ENCODE peak calls at places on chromosomes 11 and 22, in nine cellular contexts. One of them, this sample, is unnamed. For H3K4me1, the result is how much of the 10 kb centered on the place peaks cover.

GRCh38 chr11:78363018-78363619 is 54.5 kb downstream of the GAB2 start:
- DNase-seq in Panc1: no peak
- DNase-seq in CD4-positive, alpha-beta memory T cell: no peak
- DNase-seq in hepatocyte: no peak
- DNase-seq in lower lobe of right lung: no peak
- DNase-seq in aorta: no peak
- DNase-seq in suprapubic skin: no peak
- DNase-seq in GM23248: no peak
- DNase-seq in upper lobe of left lung: no peak
- DNase-seq in this sample: no peak

GRCh38 chr11:15779518-15779917 is 576.8 kb downstream of the SOX6 start:
- DNase-seq in suprapubic skin: no peak
- DNase-seq in upper lobe of left lung: no peak
- DNase-seq in CD4-positive, alpha-beta memory T cell: no peak
- DNase-seq in Panc1: no peak
- DNase-seq in lower lobe of right lung: no peak
- DNase-seq in hepatocyte: no peak
- DNase-seq in aorta: no peak
- DNase-seq in GM23248: no peak
- DNase-seq in this sample: no peak

GRCh38 chr11:46541593-46542371 is 52.0 kb downstream of the AMBRA1 start:
- DNase-seq in aorta: no peak
- DNase-seq in Panc1: no peak
- DNase-seq in upper lobe of left lung: peak
- DNase-seq in CD4-positive, alpha-beta memory T cell: no peak
- DNase-seq in hepatocyte: no peak
- DNase-seq in suprapubic skin: no peak
- DNase-seq in lower lobe of right lung: peak
- DNase-seq in GM23248: no peak
- DNase-seq in this sample: peak

GRCh38 chr11:59281177-59281576 is 68.5 kb upstream of the MPEG1 start:
- DNase-seq in lower lobe of right lung: no peak
- DNase-seq in CD4-positive, alpha-beta memory T cell: no peak
- DNase-seq in suprapubic skin: no peak
- DNase-seq in Panc1: no peak
- DNase-seq in GM23248: no peak
- DNase-seq in upper lobe of left lung: no peak
- DNase-seq in hepatocyte: no peak
- DNase-seq in aorta: no peak
- DNase-seq in this sample: no peak

GRCh38 chr22:19289475-19290161 is 1.9 kb downstream of the CLTCL1 start:
- DNase-seq in GM23248: peak
- DNase-seq in upper lobe of left lung: no peak
- DNase-seq in CD4-positive, alpha-beta memory T cell: peak
- DNase-seq in aorta: no peak
- DNase-seq in lower lobe of right lung: no peak
- DNase-seq in suprapubic skin: no peak
- DNase-seq in hepatocyte: peak
- DNase-seq in Panc1: no peak
- DNase-seq in this sample: no peak

GRCh38 chr22:48357196-48357595 is 1470.5 kb downstream of the BRD1 start:
- DNase-seq in lower lobe of right lung: no peak
- DNase-seq in GM23248: no peak
- DNase-seq in upper lobe of left lung: no peak
- DNase-seq in CD4-positive, alpha-beta memory T cell: no peak
- DNase-seq in aorta: peak
- DNase-seq in Panc1: no peak
- DNase-seq in hepatocyte: no peak
- DNase-seq in suprapubic skin: no peak
- DNase-seq in this sample: no peak

GRCh38 chr22:33274214-33274828 is 216.1 kb upstream of the SYN3 start:
- DNase-seq in Panc1: peak
- DNase-seq in GM23248: peak
- DNase-seq in suprapubic skin: no peak
- DNase-seq in lower lobe of right lung: no peak
- DNase-seq in aorta: no peak
- DNase-seq in hepatocyte: no peak
- DNase-seq in upper lobe of left lung: no peak
- DNase-seq in CD4-positive, alpha-beta memory T cell: no peak
- DNase-seq in this sample: no peak

GRCh38 chr11:44950625-44951472 is at the start of gene TP53I11:
- DNase-seq in GM23248: peak
- DNase-seq in aorta: peak
- DNase-seq in Panc1: no peak
- DNase-seq in lower lobe of right lung: peak
- DNase-seq in suprapubic skin: peak
- DNase-seq in hepatocyte: peak
- DNase-seq in CD4-positive, alpha-beta memory T cell: peak
- DNase-seq in upper lobe of left lung: peak
- DNase-seq in this sample: peak

GRCh38 chr22:46063861-46064235 is 86.5 kb upstream of the PPARA start:
- DNase-seq in hepatocyte: no peak
- DNase-seq in suprapubic skin: peak
- DNase-seq in upper lobe of left lung: no peak
- DNase-seq in Panc1: no peak
- DNase-seq in GM23248: peak
- DNase-seq in CD4-positive, alpha-beta memory T cell: no peak
- DNase-seq in aorta: no peak
- DNase-seq in lower lobe of right lung: no peak
- DNase-seq in this sample: no peak

GRCh38 chr11:113151502-113151901 is 162.9 kb upstream of the TTC12 start:
- DNase-seq in CD4-positive, alpha-beta memory T cell: no peak
- DNase-seq in GM23248: no peak
- DNase-seq in Panc1: no peak
- DNase-seq in lower lobe of right lung: no peak
- DNase-seq in hepatocyte: peak
- DNase-seq in upper lobe of left lung: no peak
- DNase-seq in aorta: no peak
- DNase-seq in suprapubic skin: no peak
- DNase-seq in this sample: no peak

GRCh38 chr22:30267382-30268302 is 991 bp upstream of the OSM start:
- DNase-seq in suprapubic skin: no peak
- DNase-seq in CD4-positive, alpha-beta memory T cell: peak
- DNase-seq in aorta: no peak
- DNase-seq in hepatocyte: no peak
- DNase-seq in GM23248: no peak
- DNase-seq in Panc1: no peak
- DNase-seq in lower lobe of right lung: peak
- DNase-seq in upper lobe of left lung: no peak
- DNase-seq in this sample: no peak

GRCh38 chr22:22032099-22032905 is 49.7 kb upstream of the TOP3B start:
- DNase-seq in lower lobe of right lung: no peak
- DNase-seq in CD4-positive, alpha-beta memory T cell: no peak
- DNase-seq in GM23248: no peak
- DNase-seq in suprapubic skin: no peak
- DNase-seq in upper lobe of left lung: no peak
- DNase-seq in hepatocyte: no peak
- DNase-seq in Panc1: no peak
- DNase-seq in aorta: no peak
- DNase-seq in this sample: no peak

GRCh38 chr11:120034881-120035620 is 102.9 kb downstream of the TRIM29 start:
- DNase-seq in Panc1: no peak
- DNase-seq in CD4-positive, alpha-beta memory T cell: no peak
- DNase-seq in upper lobe of left lung: no peak
- DNase-seq in suprapubic skin: no peak
- DNase-seq in GM23248: no peak
- DNase-seq in aorta: no peak
- DNase-seq in hepatocyte: no peak
- DNase-seq in lower lobe of right lung: no peak
- DNase-seq in this sample: no peak

GRCh38 chr11:92224394-92225205 is at the start of gene FAT3:
- DNase-seq in aorta: peak
- DNase-seq in suprapubic skin: no peak
- DNase-seq in Panc1: no peak
- DNase-seq in hepatocyte: peak
- DNase-seq in CD4-positive, alpha-beta memory T cell: no peak
- DNase-seq in upper lobe of left lung: peak
- DNase-seq in lower lobe of right lung: peak
- DNase-seq in GM23248: peak
- DNase-seq in this sample: peak

GRCh38 chr11:6405039-6405667 is 13.7 kb downstream of the APBB1 start:
- DNase-seq in CD4-positive, alpha-beta memory T cell: no peak
- DNase-seq in suprapubic skin: no peak
- DNase-seq in Panc1: no peak
- DNase-seq in aorta: no peak
- DNase-seq in lower lobe of right lung: peak
- DNase-seq in GM23248: no peak
- DNase-seq in hepatocyte: peak
- DNase-seq in upper lobe of left lung: peak
- DNase-seq in this sample: no peak

DNA sequence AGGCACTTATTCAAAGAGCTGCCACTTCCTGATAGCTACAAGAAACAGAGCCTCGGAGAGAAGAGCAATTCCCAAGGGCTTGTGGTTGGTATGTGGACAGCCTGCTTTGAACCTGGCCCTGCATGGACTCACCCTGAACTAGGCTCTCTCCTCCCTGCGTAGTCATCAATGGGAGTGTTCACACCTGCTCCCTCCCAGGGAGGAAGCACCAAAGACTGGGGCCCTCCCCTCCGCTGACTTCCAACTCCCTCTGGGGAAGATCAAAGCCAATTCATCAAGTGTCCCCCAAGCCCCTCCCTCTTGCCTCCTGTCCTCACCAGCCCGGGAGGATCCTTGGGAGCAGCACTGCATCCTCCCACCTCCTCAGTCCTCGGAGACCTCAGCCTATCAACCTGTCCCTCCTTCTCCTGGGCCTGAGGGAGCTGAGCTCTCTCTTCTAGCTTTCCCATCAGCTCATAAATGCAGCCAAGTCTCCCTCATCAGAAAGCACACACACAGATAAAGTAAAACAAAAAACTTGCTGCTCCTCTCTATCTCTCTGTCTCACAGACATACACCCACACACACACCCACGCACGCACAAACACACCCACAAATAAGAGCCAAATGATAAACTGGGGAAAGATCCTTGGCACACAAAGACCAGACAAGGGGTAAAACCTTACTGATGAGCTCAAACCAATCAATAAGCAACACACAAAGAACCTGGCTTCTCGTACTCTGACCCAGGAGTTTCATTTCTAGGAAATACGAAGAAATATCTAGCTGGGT is 3.3 kb downstream of the A4GALT start:
- DNase-seq in suprapubic skin: no peak
- DNase-seq in lower lobe of right lung: no peak
- DNase-seq in GM23248: peak
- DNase-seq in aorta: no peak
- DNase-seq in Panc1: no peak
- DNase-seq in CD4-positive, alpha-beta memory T cell: no peak
- DNase-seq in upper lobe of left lung: no peak
- DNase-seq in hepatocyte: no peak
- DNase-seq in this sample: no peak
- H3K4me3 ChIP-seq in suprapubic skin: no peak
- H3K4me3 ChIP-seq in lower lobe of right lung: no peak
- H3K4me3 ChIP-seq in GM23248: no peak
- H3K4me3 ChIP-seq in aorta: no peak
- H3K4me3 ChIP-seq in Panc1: no peak
- H3K4me3 ChIP-seq in CD4-positive, alpha-beta memory T cell: no peak
- H3K4me3 ChIP-seq in upper lobe of left lung: no peak
- H3K4me3 ChIP-seq in hepatocyte: no peak
- H3K4me3 ChIP-seq in this sample: no peak

GRCh38 chr22:43477966-43478365 is 66.2 kb downstream of the MPPED1 start:
- DNase-seq in CD4-positive, alpha-beta memory T cell: no peak
- DNase-seq in upper lobe of left lung: no peak
- DNase-seq in lower lobe of right lung: no peak
- DNase-seq in hepatocyte: no peak
- DNase-seq in Panc1: no peak
- DNase-seq in aorta: peak
- DNase-seq in GM23248: no peak
- DNase-seq in suprapubic skin: no peak
- DNase-seq in this sample: no peak
- H3K4me1 ChIP-seq in CD4-positive, alpha-beta memory T cell: under half
- H3K4me1 ChIP-seq in upper lobe of left lung: under half
- H3K4me1 ChIP-seq in lower lobe of right lung: under half
- H3K4me1 ChIP-seq in hepatocyte: under half
- H3K4me1 ChIP-seq in Panc1: under half
- H3K4me1 ChIP-seq in aorta: under half
- H3K4me1 ChIP-seq in GM23248: under half
- H3K4me1 ChIP-seq in suprapubic skin: under half
- H3K4me1 ChIP-seq in this sample: under half

DNA sequence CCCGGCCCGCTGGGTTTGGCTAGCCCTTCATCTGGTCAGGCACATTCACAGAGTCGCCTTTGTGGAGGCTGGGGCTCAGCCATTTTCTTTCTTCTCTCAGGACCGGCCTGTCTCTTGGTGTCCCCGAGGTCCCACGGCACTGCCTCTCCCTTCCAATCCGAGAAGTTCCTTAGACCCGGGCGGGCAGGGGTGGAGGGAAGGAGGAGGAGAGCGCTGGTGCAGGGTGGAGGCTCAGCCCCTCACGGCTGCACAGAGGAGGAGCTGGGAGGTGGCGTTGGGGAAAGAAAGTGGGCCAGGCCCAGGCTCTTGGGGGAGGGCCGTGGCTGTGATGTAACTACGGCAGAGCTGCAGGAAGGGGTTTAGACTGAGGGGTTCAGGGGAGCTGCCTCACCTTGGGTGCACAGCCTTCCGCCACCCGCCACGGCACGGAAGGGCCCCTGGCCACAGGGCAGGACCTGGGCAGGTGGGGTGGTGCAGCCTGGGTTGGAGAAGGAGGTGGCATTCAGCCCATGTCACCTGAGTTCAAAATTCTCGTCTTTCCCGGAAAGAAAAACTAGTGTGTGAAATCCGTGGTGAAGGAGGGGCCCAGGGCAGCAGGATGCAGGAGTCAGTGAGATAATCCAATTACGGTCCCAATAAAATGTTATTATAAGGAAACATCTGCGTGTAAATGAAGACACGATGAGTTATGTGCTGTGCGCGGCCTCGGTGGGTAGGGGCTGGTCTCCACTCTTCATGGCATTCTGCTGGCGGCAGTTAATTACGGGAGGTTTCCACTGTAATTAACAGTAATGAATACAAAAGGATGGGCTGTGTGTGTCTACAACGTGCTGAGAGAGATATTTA is 1.7 kb downstream of the BRSK2 start:
- DNase-seq in suprapubic skin: no peak
- DNase-seq in Panc1: no peak
- DNase-seq in lower lobe of right lung: no peak
- DNase-seq in GM23248: no peak
- DNase-seq in upper lobe of left lung: peak
- DNase-seq in hepatocyte: no peak
- DNase-seq in CD4-positive, alpha-beta memory T cell: no peak
- DNase-seq in aorta: no peak
- DNase-seq in this sample: peak
- H3K4me3 ChIP-seq in suprapubic skin: peak
- H3K4me3 ChIP-seq in Panc1: peak
- H3K4me3 ChIP-seq in lower lobe of right lung: no peak
- H3K4me3 ChIP-seq in GM23248: no peak
- H3K4me3 ChIP-seq in upper lobe of left lung: no peak
- H3K4me3 ChIP-seq in hepatocyte: no peak
- H3K4me3 ChIP-seq in CD4-positive, alpha-beta memory T cell: no peak
- H3K4me3 ChIP-seq in aorta: no peak
- H3K4me3 ChIP-seq in this sample: no peak

DNA sequence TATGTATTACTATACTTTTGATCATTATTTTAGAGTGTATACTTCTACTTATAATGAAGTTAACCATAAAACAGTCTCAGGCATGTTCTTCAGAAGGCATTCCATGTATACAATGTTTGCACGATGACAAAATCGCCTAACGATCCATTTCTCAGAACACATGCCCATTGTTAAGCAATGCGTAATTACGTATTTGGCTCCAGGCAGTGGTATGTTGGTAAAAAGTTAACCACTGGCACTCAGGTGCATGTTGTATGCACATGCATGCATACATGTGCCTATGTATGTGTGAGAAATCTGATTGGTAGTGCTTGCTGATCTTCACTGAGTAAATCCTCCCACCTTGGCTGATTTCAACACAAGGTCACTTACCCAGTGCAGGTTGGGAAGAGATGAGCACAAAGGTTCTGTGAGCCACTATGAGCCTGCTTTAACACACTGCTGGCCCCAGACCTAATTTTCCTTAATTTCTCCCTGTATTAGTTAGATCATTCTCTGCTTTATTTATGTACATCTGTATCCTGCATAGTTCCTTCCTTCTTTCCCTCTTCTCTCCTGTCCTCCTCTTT is 164.6 kb downstream of the ARHGAP42 start:
- DNase-seq in GM23248: no peak
- DNase-seq in lower lobe of right lung: no peak
- DNase-seq in upper lobe of left lung: no peak
- DNase-seq in aorta: no peak
- DNase-seq in hepatocyte: no peak
- DNase-seq in CD4-positive, alpha-beta memory T cell: no peak
- DNase-seq in Panc1: no peak
- DNase-seq in suprapubic skin: no peak
- DNase-seq in this sample: no peak
- H3K4me1 ChIP-seq in GM23248: under half
- H3K4me1 ChIP-seq in lower lobe of right lung: under half
- H3K4me1 ChIP-seq in upper lobe of left lung: under half
- H3K4me1 ChIP-seq in aorta: under half
- H3K4me1 ChIP-seq in hepatocyte: under half
- H3K4me1 ChIP-seq in CD4-positive, alpha-beta memory T cell: under half
- H3K4me1 ChIP-seq in Panc1: under half
- H3K4me1 ChIP-seq in suprapubic skin: under half
- H3K4me1 ChIP-seq in this sample: under half

This sample was measured in psoas muscle.